ENCODE peak calls at places on chromosomes 6 and 20, in five cellular contexts. E, U, C, N and S are unnamed samples.

GRCh38 chr20:10521068-10521834 is 86.1 kb downstream of the SLX4IP start:
- DNase-seq in E (no peak), U (peak; percentile 67), C (no peak), N (no peak), S (no peak)

GRCh38 chr6:18390476-18390875 is 3.3 kb downstream of the RNF144B start:
- DNase-seq in E (no peak), U (no peak), C (no peak), N (no peak), S (no peak)

GRCh38 chr6:148969679-148970078 is 222.8 kb downstream of the UST start:
- DNase-seq in E (peak; percentile 14), U (peak; percentile 33), C (no peak), N (no peak), S (peak; percentile 52)

GRCh38 chr6:152634773-152635172 is 2.4 kb downstream of the SYNE1 start:
- DNase-seq in E (no peak), U (no peak), C (no peak), N (no peak), S (no peak)

GRCh38 chr6:5205035-5205469 is 55.7 kb downstream of the LYRM4 start:
- DNase-seq in E (no peak), U (no peak), C (no peak), N (no peak), S (no peak)

GRCh38 chr20:42901689-42902518 is 287.8 kb downstream of the PTPRT start:
- DNase-seq in E (no peak), U (no peak), C (no peak), N (no peak), S (peak; percentile 38)

GRCh38 chr20:51365670-51366069 is 176.8 kb downstream of the NFATC2 start:
- DNase-seq in E (no peak), U (peak; percentile 76), C (no peak), N (no peak), S (no peak)

GRCh38 chr20:53034899-53035298 is 62.7 kb downstream of the TSHZ2 start:
- DNase-seq in E (no peak), U (no peak), C (no peak), N (no peak), S (no peak)

GRCh38 chr20:31566658-31567379 is 38.3 kb upstream of the ID1 start:
- DNase-seq in E (no peak), U (no peak), C (peak; percentile 69), N (no peak), S (no peak)

GRCh38 chr20:47256665-47257236 is 99.7 kb downstream of the ZMYND8 start:
- DNase-seq in E (no peak), U (no peak), C (no peak), N (no peak), S (no peak)

GRCh38 chr20:31666258-31667042 is 28.7 kb downstream of the COX4I2 start:
- DNase-seq in E (peak; percentile 58), U (no peak), C (no peak), N (peak; percentile 45), S (peak; percentile 65)

GRCh38 chr20:2708665-2709064 is 16.1 kb downstream of the EBF4 start:
- DNase-seq in E (no peak), U (no peak), C (no peak), N (no peak), S (no peak)

GRCh38 chr20:63708301-63709148 is 686 bp downstream of the ZGPAT start:
- DNase-seq in E (no peak), U (no peak), C (peak; percentile 28), N (no peak), S (no peak)

GRCh38 chr20:20920433-20920832 is 185.7 kb downstream of the LINC00237 start:
- DNase-seq in E (no peak), U (no peak), C (no peak), N (no peak), S (no peak)

GRCh38 chr6:139515511-139515910 is 141.1 kb upstream of the CITED2 start:
- DNase-seq in E (no peak), U (no peak), C (no peak), N (no peak), S (no peak)

GRCh38 chr6:14822689-14823088 is 423.2 kb upstream of the JARID2 start:
- DNase-seq in E (no peak), U (no peak), C (no peak), N (no peak), S (no peak)

GRCh38 chr20:8246701-8247100 is 114.6 kb downstream of the PLCB1 start:
- DNase-seq in E (no peak), U (no peak), C (no peak), N (no peak), S (no peak)

GRCh38 chr6:168196881-168197635 is 118.0 kb upstream of the FRMD1 start:
- DNase-seq in E (no peak), U (no peak), C (peak; percentile 20), N (no peak), S (no peak)

GRCh38 chr6:3990692-3991491 is 88.0 kb downstream of the FAM217A start:
- DNase-seq in E (peak; percentile 67), U (peak; percentile 95), C (peak; percentile 88), N (peak; percentile 74), S (peak; percentile 85)

GRCh38 chr6:43247115-43247999 is 4.1 kb downstream of the TTBK1 start:
- DNase-seq in E (peak; percentile 55), U (peak; percentile 52), C (peak; percentile 93), N (peak; percentile 84), S (peak; percentile 80)

GRCh38 chr6:131060311-131060710 is 2.7 kb downstream of the EPB41L2 start:
- DNase-seq in E (no peak), U (no peak), C (no peak), N (no peak), S (no peak)

GRCh38 chr20:6708010-6708409 is 59.5 kb upstream of the BMP2 start:
- DNase-seq in E (peak; percentile 11), U (peak; percentile 68), C (no peak), N (no peak), S (peak; percentile 48)

GRCh38 chr20:25206063-25206403 is 10.5 kb downstream of the ENTPD6 start:
- DNase-seq in E (no peak), U (no peak), C (no peak), N (no peak), S (no peak)

GRCh38 chr6:41921712-41921998 is 356 bp downstream of the BYSL start:
- DNase-seq in E (no peak), U (no peak), C (no peak), N (no peak), S (no peak)

GRCh38 chr20:63316502-63316921 is 23.5 kb downstream of the COL20A1 start:
- DNase-seq in E (no peak), U (no peak), C (no peak), N (no peak), S (no peak)

GRCh38 chr6:166946125-166946524 is 10.2 kb downstream of the RNASET2 start:
- DNase-seq in E (no peak), U (no peak), C (no peak), N (no peak), S (no peak)

DNA sequence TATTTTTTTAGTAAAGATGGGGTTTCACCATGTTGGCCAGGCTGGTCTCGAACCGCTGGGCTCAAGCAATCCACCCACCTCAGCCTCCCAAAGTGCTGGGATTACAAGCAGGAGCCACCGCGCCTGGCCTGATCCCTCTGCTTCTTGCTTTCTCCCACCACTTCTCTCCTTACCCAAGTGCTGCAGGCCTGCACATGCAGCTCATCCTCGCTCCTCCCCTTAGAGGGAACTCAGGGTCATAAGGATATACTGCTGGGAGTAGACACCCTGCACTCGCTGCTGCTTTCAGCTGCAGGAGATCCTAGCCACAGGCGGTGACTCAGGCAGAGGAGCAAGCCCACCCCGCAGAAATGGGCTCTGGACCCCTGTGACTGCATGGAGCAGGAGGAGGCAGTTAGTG is 40.0 kb upstream of the FANCE start:
- DNase-seq in E (no peak), U (no peak), C (no peak), N (no peak), S (no peak)
- H3K27ac ChIP-seq in E (no peak overlapping the region), U (no peak overlapping the region), C (no peak overlapping the region), N (no peak overlapping the region), S (no peak overlapping the region)

DNA sequence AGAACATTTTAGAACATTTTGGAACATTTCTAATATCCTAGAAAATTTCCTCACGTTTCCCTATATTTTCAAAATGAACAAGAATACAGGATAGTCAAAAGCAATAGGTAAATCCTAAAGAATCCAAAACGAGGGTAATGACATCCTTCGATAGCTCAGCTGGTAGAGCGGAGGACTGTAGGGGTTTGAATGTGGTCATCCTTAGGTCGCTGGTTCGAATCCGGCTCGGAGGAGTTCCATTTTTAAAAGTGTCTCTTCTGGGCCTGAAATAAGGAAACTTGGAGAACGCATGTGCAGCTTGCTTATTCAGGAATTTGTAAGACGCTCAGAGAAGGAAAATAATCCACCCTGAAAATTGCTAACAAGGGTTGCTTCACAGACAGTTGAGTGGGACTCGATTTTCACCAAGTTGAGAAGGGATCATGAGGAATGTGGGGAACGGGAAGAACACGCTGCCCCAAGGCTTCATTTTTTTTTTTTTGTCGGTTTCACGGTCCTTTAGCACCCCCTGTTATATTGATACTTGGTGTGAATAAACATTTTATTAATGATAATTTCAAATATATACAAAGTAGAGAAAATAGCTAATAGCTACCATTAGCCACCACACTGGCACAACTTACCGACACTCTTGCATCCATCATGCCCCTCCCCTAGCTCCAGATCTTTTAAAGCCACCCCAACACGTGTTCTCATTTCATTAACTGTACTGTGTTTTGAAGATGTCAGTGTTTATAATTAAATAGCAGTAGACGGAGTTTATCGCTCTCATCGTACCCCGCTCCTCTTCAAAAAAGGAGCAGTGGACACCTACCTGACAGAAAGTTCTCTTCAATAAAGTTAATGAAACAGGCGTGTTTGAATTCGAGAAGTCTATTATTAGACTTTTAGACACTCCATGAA is 1.8 kb upstream of the ABT1 start:
- DNase-seq in E (no peak), U (peak; percentile 64), C (peak; percentile 70), N (no peak), S (no peak)
- H3K27ac ChIP-seq in E (peak overlapping the region; percentile 93), U (no peak overlapping the region), C (no peak overlapping the region), N (peak overlapping the region; percentile 24), S (peak overlapping the region; percentile 91)

GRCh38 chr6:30748301-30748769 is 4.0 kb upstream of the IER3 start:
- DNase-seq in E (no peak), U (no peak), C (no peak), N (no peak), S (no peak)
- H3K27ac ChIP-seq in E (no peak overlapping the region), U (no peak overlapping the region), C (no peak overlapping the region), N (no peak overlapping the region), S (no peak overlapping the region)

GRCh38 chr20:44187763-44188709 is 1.0 kb upstream of the JPH2 start:
- DNase-seq in E (no peak), U (peak; percentile 24), C (no peak), N (no peak), S (no peak)
- H3K27ac ChIP-seq in E (peak overlapping the region; percentile 98), U (peak overlapping the region; percentile 100), C (no peak overlapping the region), N (no peak overlapping the region), S (peak overlapping the region; percentile 92)

DNA sequence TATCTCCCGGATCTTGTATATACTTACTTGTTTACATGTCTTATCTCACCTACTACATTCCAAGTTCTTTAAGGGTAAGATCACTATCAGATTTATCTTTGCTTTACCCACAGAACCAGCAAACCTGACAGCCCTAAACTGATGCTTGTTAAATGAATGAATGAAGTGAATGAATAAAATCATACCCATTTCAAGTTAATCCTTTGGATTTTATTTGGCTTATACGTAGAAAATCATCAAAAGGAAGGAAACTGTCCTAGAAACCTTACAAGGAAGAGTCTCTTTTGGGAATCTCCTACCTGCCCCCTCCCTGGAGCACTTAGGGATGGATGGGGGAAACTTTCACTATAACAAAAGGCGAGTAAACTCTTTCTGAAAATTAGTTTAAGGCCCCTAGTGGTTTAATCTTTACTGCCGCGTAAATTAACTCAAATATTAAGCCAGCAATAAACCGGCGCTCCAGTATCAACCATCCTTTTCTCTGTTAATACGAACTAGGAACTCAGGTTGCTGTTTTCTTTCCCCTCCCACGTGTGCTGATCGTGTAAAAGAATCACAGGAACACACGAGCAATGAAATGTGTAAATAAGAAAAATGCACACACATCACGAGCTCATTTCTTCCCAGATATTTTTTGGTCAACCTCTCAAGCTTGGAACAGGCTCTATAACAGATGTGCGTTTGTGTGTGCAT is 1.2 kb upstream of the UTRN start:
- DNase-seq in E (no peak), U (peak; percentile 38), C (no peak), N (no peak), S (no peak)
- H3K27ac ChIP-seq in E (peak overlapping the region; percentile 96), U (no peak overlapping the region), C (no peak overlapping the region), N (no peak overlapping the region), S (peak overlapping the region; percentile 95)

GRCh38 chr6:53679446-53679933 is 13.9 kb upstream of the KLHL31 start:
- DNase-seq in E (no peak), U (peak; percentile 66), C (peak; percentile 54), N (no peak), S (no peak)
- H3K27ac ChIP-seq in E (peak overlapping the region; percentile 62), U (no peak overlapping the region), C (no peak overlapping the region), N (no peak overlapping the region), S (peak overlapping the region; percentile 22)